ENCODE peak calls at places on chromosomes 6 and 20, in eight cellular contexts. C is H1, N is sigmoid colon, I is HCT116, M is transverse colon, A is endothelial cell of umbilical vein, B is Panc1, L is breast epithelium. U is an unnamed sample.

GRCh38 chr20:19802492-19803158 is 44.6 kb downstream of the RIN2 start:
- DNase-seq in C (no peak), B (no peak), M (no peak), I (peak; percentile 47), L (no peak), A (peak; percentile 26), N (peak; percentile 10), U (no peak)

GRCh38 chr6:135088818-135089809 is 34.5 kb upstream of the HBS1L start:
- DNase-seq in B (no peak), L (no peak), N (no peak), A (peak; percentile 34), C (no peak), M (no peak), I (peak; percentile 13), U (no peak)

GRCh38 chr6:2086328-2087008 is 158.9 kb downstream of the GMDS start:
- DNase-seq in A (no peak), L (no peak), I (no peak), N (no peak), B (no peak), C (no peak), M (no peak), U (no peak)

GRCh38 chr20:49976542-49976941 is 6.2 kb upstream of the SNAI1 start:
- DNase-seq in I (no peak), L (no peak), C (no peak), M (no peak), N (no peak), B (no peak), A (no peak), U (no peak)

GRCh38 chr6:166925141-166925996 is 31.0 kb downstream of the RNASET2 start:
- DNase-seq in B (no peak), C (no peak), A (no peak), I (no peak), M (no peak), L (no peak), N (no peak), U (no peak)

GRCh38 chr20:58511364-58511763 is 3.8 kb downstream of the APCDD1L start:
- DNase-seq in M (no peak), I (no peak), C (no peak), A (peak; percentile 64), L (no peak), N (no peak), B (no peak), U (no peak)

GRCh38 chr20:8518878-8519277 is 386.8 kb downstream of the PLCB1 start:
- DNase-seq in L (no peak), M (no peak), N (no peak), B (no peak), A (no peak), I (no peak), C (no peak), U (no peak)

GRCh38 chr6:125952764-125953501 is 3.6 kb upstream of the HINT3 start:
- DNase-seq in M (peak; percentile 23), N (no peak), I (no peak), A (peak; percentile 59), B (no peak), L (no peak), C (no peak), U (no peak)

GRCh38 chr6:70864404-70864803 is 92.5 kb downstream of the B3GAT2 start:
- DNase-seq in M (no peak), I (no peak), N (no peak), B (no peak), C (no peak), L (no peak), A (no peak), U (no peak)

GRCh38 chr6:18263561-18264337 is 581 bp downstream of the DEK start:
- DNase-seq in C (no peak), L (no peak), I (no peak), B (no peak), N (peak; percentile 86), M (peak; percentile 74), A (peak; percentile 73), U (peak; percentile 95)

GRCh38 chr6:169236545-169236944 is 17.1 kb downstream of the THBS2 start:
- DNase-seq in N (no peak), B (no peak), C (no peak), I (no peak), L (no peak), A (no peak), M (no peak), U (no peak)

GRCh38 chr20:38810926-38811325 is 5.4 kb downstream of the PPP1R16B start:
- DNase-seq in A (no peak), I (no peak), N (no peak), L (no peak), B (no peak), M (no peak), C (no peak), U (no peak)

GRCh38 chr20:35588397-35588796 is 27.2 kb upstream of the SPAG4 start:
- DNase-seq in N (no peak), B (no peak), C (no peak), M (no peak), A (no peak), I (no peak), L (no peak), U (no peak)

GRCh38 chr6:117555882-117556498 is 46.3 kb downstream of the GOPC start:
- DNase-seq in I (no peak), L (no peak), A (peak; percentile 68), M (peak; percentile 49), N (no peak), B (no peak), C (no peak), U (no peak)

GRCh38 chr6:28838289-28838633 is 85.5 kb downstream of the TRIM27 start:
- DNase-seq in C (no peak), A (peak; percentile 86), L (peak; percentile 57), M (peak; percentile 67), I (no peak), N (peak; percentile 68), B (no peak), U (peak; percentile 49)

GRCh38 chr6:27472182-27472616 is 706 bp downstream of the ZNF184 start:
- DNase-seq in I (peak; percentile 59), M (peak; percentile 77), L (peak; percentile 35), C (no peak), A (peak; percentile 74), B (peak; percentile 85), N (peak; percentile 83), U (peak; percentile 81)

GRCh38 chr6:135162678-135163439 is 18.2 kb upstream of the MYB start:
- DNase-seq in M (peak; percentile 49), I (peak; percentile 68), N (no peak), A (peak; percentile 35), L (no peak), C (peak; percentile 77), B (no peak), U (no peak)

GRCh38 chr6:151154418-151154817 is 85.3 kb upstream of the AKAP12 start:
- DNase-seq in L (no peak), M (peak; percentile 22), N (peak; percentile 76), C (no peak), A (peak; percentile 10), B (no peak), I (no peak), U (no peak)

GRCh38 chr20:22819784-22820183 is 215.3 kb upstream of the SSTR4 start:
- DNase-seq in A (no peak), C (no peak), L (no peak), M (no peak), B (no peak), N (no peak), I (no peak), U (no peak)

GRCh38 chr20:37095108-37095608 is 639 bp downstream of the RBL1 start:
- DNase-seq in N (no peak), A (no peak), M (peak; percentile 38), B (no peak), L (no peak), C (no peak), I (no peak), U (no peak)
- TF ChIP-seq POLR2AphosphoS5 in N (no peak), A (no peak), M (no peak), B (no peak), L (no peak), C (no peak), I (no peak), U (no peak)

GRCh38 chr6:156787569-156788492 is 10.7 kb downstream of the ARID1B start:
- DNase-seq in L (no peak), B (no peak), I (no peak), N (no peak), A (no peak), M (no peak), C (no peak), U (no peak)
- TF ChIP-seq POLR2AphosphoS5 in L (no peak), B (no peak), I (no peak), N (no peak), A (no peak), M (no peak), C (no peak), U (no peak)

DNA sequence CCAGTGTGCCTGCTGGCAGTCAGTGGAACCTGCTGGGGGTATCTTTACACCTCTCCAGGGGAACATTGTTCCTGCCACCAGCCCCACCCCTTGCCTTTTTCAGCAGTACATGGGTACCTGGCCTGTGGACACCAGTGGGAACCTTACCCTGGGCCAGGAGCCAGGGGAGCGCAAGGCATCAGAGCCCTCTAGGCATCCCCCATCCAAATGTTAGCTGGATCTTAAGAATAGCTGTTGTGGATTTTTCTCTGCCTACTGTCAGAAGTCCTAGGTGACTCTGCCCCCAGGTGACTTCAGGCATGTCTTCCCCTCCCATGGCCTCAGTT is 38.8 kb upstream of the ID1 start:
- DNase-seq in L (no peak), N (no peak), A (no peak), M (no peak), C (no peak), I (no peak), B (no peak), U (no peak)
- TF ChIP-seq POLR2AphosphoS5 in L (no peak), N (no peak), A (no peak), M (no peak), C (peak; percentile 32), I (no peak), B (no peak), U (no peak)

GRCh38 chr6:129235167-129236072 is 352.5 kb downstream of the LAMA2 start:
- DNase-seq in I (no peak), N (no peak), L (no peak), M (no peak), A (no peak), C (no peak), B (no peak), U (no peak)

GRCh38 chr6:129240492-129240853 is 357.5 kb downstream of the LAMA2 start:
- DNase-seq in M (no peak), L (no peak), I (no peak), N (no peak), A (no peak), C (no peak), B (no peak), U (no peak)

GRCh38 chr6:129236110-129236509 is 353.2 kb downstream of the LAMA2 start:
- DNase-seq in A (no peak), M (no peak), B (no peak), I (no peak), C (no peak), L (no peak), N (no peak), U (no peak)

GRCh38 chr6:129239825-129240491 is 357.0 kb downstream of the LAMA2 start:
- DNase-seq in N (no peak), L (no peak), I (no peak), A (no peak), M (no peak), C (no peak), B (no peak), U (peak; percentile 8)

DNA sequence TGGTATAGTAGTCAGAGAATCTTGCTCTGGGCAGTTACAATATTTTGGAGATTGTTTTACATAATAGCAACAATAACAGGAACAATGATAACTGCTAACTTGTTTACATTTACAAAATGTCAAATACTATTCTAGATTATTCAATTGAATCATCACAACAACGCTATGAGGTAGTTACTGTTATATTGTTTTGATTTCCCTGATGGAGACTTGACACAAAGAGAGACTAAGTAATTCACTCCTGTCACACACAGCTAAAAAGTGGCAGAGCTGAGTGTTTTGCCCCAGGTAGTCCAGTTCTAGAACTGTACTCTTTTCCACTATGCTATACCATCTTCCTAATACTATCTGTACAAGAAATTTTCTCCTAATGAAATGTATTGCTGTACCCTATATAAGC is 356.1 kb downstream of the LAMA2 start:
- DNase-seq in L (no peak), I (no peak), C (no peak), A (no peak), B (no peak), M (no peak), N (no peak), U (no peak)
- TF ChIP-seq POLR2AphosphoS5 in L (no peak), I (no peak), C (no peak), A (no peak), B (no peak), M (no peak), N (no peak), U (no peak)